ENCODE peak calls at places on chromosomes 16 and 17, in eight cellular contexts. One of them, this sample, is unnamed.
A peak's percentile ranks its signal among the peaks of the same experiment; 100 is the strongest.

GRCh38 chr17:1718362-1719165 is 5.9 kb upstream of the WDR81 start:
- DNase-seq in hepatic stellate cell: no peak
- DNase-seq in iPS-NIHi11: no peak
- DNase-seq in A172: no peak
- DNase-seq in neural crest cell: no peak
- DNase-seq in hypothalamus: no peak
- DNase-seq in A549: no peak
- DNase-seq in AG09319: no peak
- DNase-seq in this sample: no peak

GRCh38 chr17:18033442-18034099 is 5.4 kb downstream of the ATPAF2 start:
- DNase-seq in hepatic stellate cell: peak; percentile 88
- DNase-seq in iPS-NIHi11: peak; percentile 77
- DNase-seq in A172: peak; percentile 90
- DNase-seq in neural crest cell: peak; percentile 25
- DNase-seq in hypothalamus: no peak
- DNase-seq in A549: peak; percentile 86
- DNase-seq in AG09319: peak; percentile 69
- DNase-seq in this sample: peak; percentile 74

GRCh38 chr17:3256575-3256974 is 41.6 kb downstream of the OR3A1 start:
- DNase-seq in hepatic stellate cell: no peak
- DNase-seq in iPS-NIHi11: no peak
- DNase-seq in A172: no peak
- DNase-seq in neural crest cell: no peak
- DNase-seq in hypothalamus: no peak
- DNase-seq in A549: no peak
- DNase-seq in AG09319: no peak
- DNase-seq in this sample: no peak

GRCh38 chr17:40344321-40345160 is 20.0 kb downstream of the GJD3 start:
- DNase-seq in hepatic stellate cell: no peak
- DNase-seq in iPS-NIHi11: no peak
- DNase-seq in A172: no peak
- DNase-seq in neural crest cell: no peak
- DNase-seq in hypothalamus: no peak
- DNase-seq in A549: no peak
- DNase-seq in AG09319: no peak
- DNase-seq in this sample: no peak

GRCh38 chr17:20289984-20290383 is 177.4 kb downstream of the LGALS9B start:
- DNase-seq in hepatic stellate cell: no peak
- DNase-seq in iPS-NIHi11: no peak
- DNase-seq in A172: no peak
- DNase-seq in neural crest cell: no peak
- DNase-seq in hypothalamus: no peak
- DNase-seq in A549: no peak
- DNase-seq in AG09319: no peak
- DNase-seq in this sample: no peak

GRCh38 chr16:71501562-71501961 is 12.4 kb upstream of the ZNF19 start:
- DNase-seq in hepatic stellate cell: no peak
- DNase-seq in iPS-NIHi11: no peak
- DNase-seq in A172: no peak
- DNase-seq in neural crest cell: no peak
- DNase-seq in hypothalamus: no peak
- DNase-seq in A549: no peak
- DNase-seq in AG09319: no peak
- DNase-seq in this sample: no peak

GRCh38 chr17:44990994-44991393 is 22.9 kb upstream of the C1QL1 start:
- DNase-seq in hepatic stellate cell: no peak
- DNase-seq in iPS-NIHi11: no peak
- DNase-seq in A172: no peak
- DNase-seq in neural crest cell: no peak
- DNase-seq in hypothalamus: no peak
- DNase-seq in A549: no peak
- DNase-seq in AG09319: no peak
- DNase-seq in this sample: no peak

GRCh38 chr16:68910051-68910450 is 66.7 kb downstream of the TANGO6 start:
- DNase-seq in hepatic stellate cell: no peak
- DNase-seq in iPS-NIHi11: no peak
- DNase-seq in A172: no peak
- DNase-seq in neural crest cell: peak; percentile 3
- DNase-seq in hypothalamus: peak; percentile 17
- DNase-seq in A549: no peak
- DNase-seq in AG09319: no peak
- DNase-seq in this sample: peak; percentile 68

GRCh38 chr16:3166505-3166886 is 21.5 kb upstream of the OR1F1 start:
- DNase-seq in hepatic stellate cell: no peak
- DNase-seq in iPS-NIHi11: no peak
- DNase-seq in A172: no peak
- DNase-seq in neural crest cell: no peak
- DNase-seq in hypothalamus: no peak
- DNase-seq in A549: no peak
- DNase-seq in AG09319: no peak
- DNase-seq in this sample: no peak

GRCh38 chr17:17021194-17021863 is 20.9 kb upstream of the MPRIP start:
- DNase-seq in hepatic stellate cell: peak; percentile 93
- DNase-seq in iPS-NIHi11: peak; percentile 67
- DNase-seq in A172: peak; percentile 95
- DNase-seq in neural crest cell: no peak
- DNase-seq in hypothalamus: no peak
- DNase-seq in A549: peak; percentile 97
- DNase-seq in AG09319: no peak
- DNase-seq in this sample: no peak

GRCh38 chr17:5033352-5034015 is 1.7 kb downstream of the SLC52A1 start:
- DNase-seq in hepatic stellate cell: no peak
- DNase-seq in iPS-NIHi11: no peak
- DNase-seq in A172: no peak
- DNase-seq in neural crest cell: no peak
- DNase-seq in hypothalamus: no peak
- DNase-seq in A549: no peak
- DNase-seq in AG09319: no peak
- DNase-seq in this sample: no peak

This sample was measured in foreskin melanocyte.